ENCODE peak calls at places on chromosome 1, in five cellular contexts. P is CD4-positive, alpha-beta T cell; M is GM23248; H is NCI-H1930; S is T-helper 1 cell. K is an unnamed sample.

GRCh38 chr1:173392895-173393654 is 84.1 kb upstream of the PRDX6 start:
- DNase-seq in M (peak), S (no peak), H (no peak), P (no peak), K (no peak)

GRCh38 chr1:238681451-238681850 is 704.9 kb upstream of the CHRM3 start:
- DNase-seq in S (no peak), M (no peak), H (no peak), P (no peak), K (no peak)

GRCh38 chr1:47780469-47780995 is 216.7 kb downstream of the TRABD2B start:
- DNase-seq in S (no peak), M (no peak), P (no peak), H (no peak), K (no peak)

GRCh38 chr1:2591581-2592261 is 5.1 kb downstream of the PRXL2B start:
- DNase-seq in M (no peak), S (no peak), P (no peak), H (no peak), K (no peak)

GRCh38 chr1:214400136-214400535 is 119.2 kb downstream of the SMYD2 start:
- DNase-seq in H (no peak), P (no peak), S (no peak), M (no peak), K (no peak)

GRCh38 chr1:17595602-17595925 is 56.1 kb downstream of the ARHGEF10L start:
- DNase-seq in S (no peak), H (no peak), M (no peak), P (no peak), K (no peak)

GRCh38 chr1:171083222-171083621 is 7.5 kb upstream of the FMO3 start:
- DNase-seq in S (no peak), M (no peak), H (no peak), P (no peak), K (no peak)

GRCh38 chr1:175512637-175513412 is 230.6 kb downstream of the TNR start:
- DNase-seq in M (no peak), S (no peak), H (no peak), P (no peak), K (no peak)

GRCh38 chr1:187236676-187237075 is 407.9 kb downstream of the PLA2G4A start:
- DNase-seq in P (no peak), M (no peak), H (no peak), S (no peak), K (no peak)

GRCh38 chr1:45864124-45864721 is 60.8 kb downstream of the MAST2 start:
- DNase-seq in S (no peak), P (no peak), H (peak), M (peak), K (no peak)

GRCh38 chr1:18491168-18491567 is 10.4 kb downstream of the KLHDC7A start:
- DNase-seq in P (no peak), S (no peak), H (no peak), M (no peak), K (no peak)

GRCh38 chr1:156591432-156592157 is at the start of gene NAXE:
- DNase-seq in P (peak), H (peak), M (peak), S (peak), K (peak)

GRCh38 chr1:27517907-27518718 is 28.1 kb upstream of the WASF2 start:
- DNase-seq in S (no peak), H (no peak), M (no peak), P (no peak), K (no peak)

GRCh38 chr1:231393668-231394067 is 28.4 kb downstream of the EGLN1 start:
- DNase-seq in S (no peak), M (no peak), P (no peak), H (no peak), K (no peak)

K was measured in endothelial cell.